ENCODE peak calls at places on chromosomes 3 and 15, in six cellular contexts. Q is lower leg skin, O is heart left ventricle, N is body of pancreas, U is bronchial epithelial cell, J is fibroblast of mammary gland. Y is an unnamed sample.

GRCh38 chr15:66603301-66604179 is 37.7 kb upstream of the LCTL start:
- DNase-seq in Q (no peak), O (peak; percentile 83), N (peak; percentile 60), U (peak; percentile 27), J (peak; percentile 55), Y (peak; percentile 56)

GRCh38 chr3:157311633-157312365 is 124.9 kb upstream of the PTX3 start:
- DNase-seq in Q (no peak), O (no peak), N (no peak), U (peak; percentile 18), J (peak; percentile 95), Y (no peak)

GRCh38 chr3:72265661-72266370 is 480.9 kb upstream of the PROK2 start:
- DNase-seq in Q (no peak), O (no peak), N (no peak), U (no peak), J (no peak), Y (no peak)

GRCh38 chr3:196168808-196169391 is 42.3 kb downstream of the ZDHHC19 start:
- DNase-seq in Q (no peak), O (no peak), N (peak; percentile 79), U (no peak), J (no peak), Y (no peak)

GRCh38 chr3:53243165-53243564 is 12.7 kb downstream of the TKT start:
- DNase-seq in Q (no peak), O (no peak), N (peak; percentile 63), U (peak; percentile 39), J (peak; percentile 76), Y (no peak)

GRCh38 chr3:39915027-39915426 is 105.6 kb downstream of the MYRIP start:
- DNase-seq in Q (no peak), O (no peak), N (no peak), U (no peak), J (no peak), Y (no peak)

GRCh38 chr3:64568895-64569509 is 118.8 kb downstream of the ADAMTS9 start:
- DNase-seq in Q (no peak), O (no peak), N (no peak), U (no peak), J (no peak), Y (no peak)

GRCh38 chr3:197734667-197735318 is 1.9 kb downstream of the RUBCN start:
- DNase-seq in Q (no peak), O (no peak), N (no peak), U (no peak), J (no peak), Y (no peak)

GRCh38 chr3:185253645-185254410 is at the start of gene EHHADH:
- DNase-seq in Q (peak; percentile 55), O (peak; percentile 90), N (peak; percentile 82), U (peak; percentile 52), J (peak; percentile 48), Y (peak; percentile 24)
- TF ChIP-seq CTCF in Q (no peak), O (no peak), N (peak; percentile 13), U (no peak), J (no peak), Y (no peak)

GRCh38 chr3:10392244-10392643 is 71.3 kb upstream of the SEC13 start:
- DNase-seq in Q (no peak), O (no peak), N (no peak), U (no peak), J (no peak), Y (no peak)
- TF ChIP-seq CTCF in Q (no peak), O (no peak), N (no peak), U (no peak), J (no peak), Y (no peak)

GRCh38 chr3:69326821-69327433 is 59.0 kb downstream of the FRMD4B start:
- DNase-seq in Q (no peak), O (no peak), N (no peak), U (no peak), J (peak; percentile 3), Y (no peak)

GRCh38 chr3:69323941-69324340 is 61.9 kb downstream of the FRMD4B start:
- DNase-seq in Q (no peak), O (no peak), N (no peak), U (no peak), J (no peak), Y (no peak)

GRCh38 chr3:69322110-69322509 is 63.8 kb downstream of the FRMD4B start:
- DNase-seq in Q (no peak), O (no peak), N (no peak), U (no peak), J (no peak), Y (no peak)

GRCh38 chr3:69325151-69325550 is 60.7 kb downstream of the FRMD4B start:
- DNase-seq in Q (no peak), O (no peak), N (no peak), U (no peak), J (no peak), Y (no peak)

DNA sequence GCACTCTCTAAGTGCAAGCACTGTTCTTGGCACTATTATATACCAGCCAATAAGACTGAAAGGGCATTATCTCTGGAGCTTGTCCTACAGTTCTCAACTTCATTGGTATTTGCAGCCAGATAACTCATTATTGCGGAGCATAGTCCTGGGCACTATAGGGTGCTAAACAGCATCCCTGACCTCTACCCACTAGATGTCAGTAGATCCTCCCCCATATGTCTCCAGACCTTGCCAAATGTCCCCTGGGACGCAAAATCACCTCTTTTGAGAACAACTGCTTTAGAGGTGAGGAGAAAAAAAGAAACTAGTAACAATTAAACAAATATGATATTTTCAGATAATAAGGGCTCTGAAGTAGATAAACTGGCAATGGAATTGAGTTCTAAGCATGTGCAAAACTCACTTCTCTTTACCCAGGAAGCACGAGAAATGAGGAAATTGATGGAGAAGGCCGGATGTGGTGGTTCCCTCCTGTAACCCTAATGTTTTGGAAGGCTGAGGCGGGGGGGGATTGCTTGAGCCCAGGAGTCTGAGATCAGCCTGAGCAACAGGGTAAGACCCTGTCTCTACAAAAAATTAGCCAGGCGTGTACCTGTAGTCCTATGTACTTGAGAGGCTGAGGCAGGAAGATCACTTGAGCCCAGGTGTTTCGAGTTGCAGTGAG is 61.4 kb downstream of the FRMD4B start:
- DNase-seq in Q (no peak), O (no peak), N (no peak), U (no peak), J (no peak), Y (no peak)
- TF ChIP-seq CTCF in Q (no peak), O (no peak), N (peak; percentile 22), U (peak; percentile 36), J (peak; percentile 21), Y (no peak)

DNA sequence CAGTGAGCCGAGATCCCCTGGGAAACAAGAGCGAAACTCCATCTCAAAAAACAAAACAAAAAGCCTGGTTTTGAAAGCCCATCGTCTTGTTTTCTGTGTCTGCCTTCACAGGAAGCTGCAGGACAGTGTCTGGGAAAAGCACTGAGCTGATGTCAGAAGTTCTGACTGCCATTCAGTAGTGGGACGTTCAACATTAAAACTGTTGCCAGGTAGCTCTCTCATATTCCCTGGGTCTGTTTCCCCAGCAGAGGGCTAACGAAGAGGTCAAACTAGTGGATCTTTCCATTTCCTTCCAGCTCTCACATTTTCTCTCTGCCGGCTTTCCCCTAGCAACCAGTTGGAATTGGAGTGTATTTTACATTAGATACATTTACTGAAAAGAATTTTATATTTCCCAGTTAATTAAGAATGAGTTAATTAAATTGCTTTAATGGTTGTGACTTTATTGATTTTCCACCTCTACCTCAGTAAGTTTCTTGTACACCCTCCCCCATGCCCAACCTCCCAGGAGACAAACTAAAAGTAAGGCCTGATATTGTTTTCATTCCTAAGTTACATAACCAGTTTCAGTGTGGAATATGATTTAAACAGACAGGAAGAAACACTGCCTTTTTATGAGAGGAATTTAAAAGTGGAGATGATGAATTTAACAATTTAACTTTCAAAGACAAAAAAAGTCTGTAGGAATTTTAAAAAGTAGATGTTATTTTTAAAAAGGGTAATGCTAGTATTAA is 29.9 kb downstream of the RCN2 start:
- DNase-seq in Q (no peak), O (no peak), N (no peak), U (no peak), J (no peak), Y (no peak)
- TF ChIP-seq CTCF in Q (no peak), O (no peak), N (no peak), U (no peak), J (no peak), Y (no peak)

Y was measured in activated B cell treated with CpG ODN at 0.5 μM for 24 hours.